ENCODE peak calls at places on chromosome 21, in four cellular contexts. O is effector memory CD4-positive, alpha-beta T cell; Q is right cardiac atrium; Z is left ventricle myocardium inferior. U is an unnamed sample.
A peak's percentile ranks its signal among the peaks of the same experiment; 100 is the strongest.

GRCh38 chr21:29351691-29352090 is 53.0 kb downstream of the BACH1 start:
- DNase-seq in O (no peak), Q (no peak), Z (no peak), U (peak; percentile 45)

GRCh38 chr21:21897275-21897883 is 899.2 kb downstream of the NCAM2 start:
- DNase-seq in O (no peak), Q (no peak), Z (no peak), U (no peak)

GRCh38 chr21:28537371-28538079 is 455.2 kb downstream of the LTN1 start:
- DNase-seq in O (no peak), Q (no peak), Z (no peak), U (no peak)

GRCh38 chr21:44299458-44300261 is at the start of gene PFKL:
- DNase-seq in O (peak; percentile 36), Q (peak; percentile 72), Z (peak; percentile 79), U (peak; percentile 81)

GRCh38 chr21:35265170-35265877 is 216.2 kb upstream of the RUNX1 start:
- DNase-seq in O (no peak), Q (no peak), Z (no peak), U (no peak)

GRCh38 chr21:14830307-14830706 is 234.5 kb downstream of the NRIP1 start:
- DNase-seq in O (no peak), Q (no peak), Z (no peak), U (no peak)

GRCh38 chr21:29078884-29079765 is 5.7 kb upstream of the CCT8 start:
- DNase-seq in O (no peak), Q (no peak), Z (no peak), U (no peak)

GRCh38 chr21:14097881-14098499 is 112.8 kb downstream of the LIPI start:
- DNase-seq in O (no peak), Q (no peak), Z (no peak), U (no peak)

GRCh38 chr21:15825699-15826098 is 95.9 kb downstream of the USP25 start:
- DNase-seq in O (no peak), Q (no peak), Z (no peak), U (no peak)

GRCh38 chr21:17783816-17784598 is 35.1 kb downstream of the C21orf91 start:
- DNase-seq in O (no peak), Q (no peak), Z (no peak), U (no peak)

GRCh38 chr21:40847956-40848355 is 998 bp upstream of the DSCAM start:
- DNase-seq in O (no peak), Q (no peak), Z (no peak), U (no peak)
- H3K27ac ChIP-seq in O (no peak overlapping the region), Q (no peak overlapping the region), Z (no peak overlapping the region), U (no peak overlapping the region)

GRCh38 chr21:36320421-36321324 is 676 bp downstream of the MORC3 start:
- DNase-seq in O (no peak), Q (no peak), Z (peak; percentile 25), U (peak; percentile 74)

GRCh38 chr21:36321325-36322082 is 1.5 kb downstream of the MORC3 start:
- DNase-seq in O (no peak), Q (no peak), Z (no peak), U (peak; percentile 18)

GRCh38 chr21:36319767-36320420 is at the start of gene MORC3:
- DNase-seq in O (peak; percentile 98), Q (peak; percentile 98), Z (peak; percentile 98), U (peak; percentile 100)

GRCh38 chr21:36323032-36323431 is 3.0 kb downstream of the MORC3 start:
- DNase-seq in O (no peak), Q (no peak), Z (no peak), U (no peak)

DNA sequence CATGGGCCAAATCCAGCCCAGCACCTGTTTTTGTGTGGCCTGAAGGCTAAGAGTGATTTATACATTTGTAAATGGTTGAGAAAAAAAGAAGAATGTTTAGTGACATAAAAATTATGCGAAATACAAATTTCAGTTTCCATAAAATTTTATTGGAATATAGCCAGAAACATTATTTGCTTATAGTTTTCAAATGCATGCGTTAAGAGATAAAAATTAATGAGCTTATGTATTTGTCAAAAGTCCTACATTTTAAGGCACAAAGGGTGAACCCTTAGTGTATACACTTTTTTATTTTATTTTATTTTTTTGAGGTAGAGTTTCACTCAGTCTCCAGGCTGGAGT is 2.1 kb downstream of the MORC3 start:
- DNase-seq in O (no peak), Q (no peak), Z (no peak), U (no peak)
- H3K27ac ChIP-seq in O (peak overlapping the region; percentile 93), Q (peak overlapping the region; percentile 50), Z (peak overlapping the region; percentile 95), U (peak overlapping the region; percentile 99)

GRCh38 chr21:45365186-45365607 is 39.8 kb upstream of the COL18A1 start:
- DNase-seq in O (no peak), Q (no peak), Z (no peak), U (no peak)
- H3K27ac ChIP-seq in O (no peak overlapping the region), Q (peak overlapping the region; percentile 94), Z (peak overlapping the region; percentile 97), U (no peak overlapping the region)

DNA sequence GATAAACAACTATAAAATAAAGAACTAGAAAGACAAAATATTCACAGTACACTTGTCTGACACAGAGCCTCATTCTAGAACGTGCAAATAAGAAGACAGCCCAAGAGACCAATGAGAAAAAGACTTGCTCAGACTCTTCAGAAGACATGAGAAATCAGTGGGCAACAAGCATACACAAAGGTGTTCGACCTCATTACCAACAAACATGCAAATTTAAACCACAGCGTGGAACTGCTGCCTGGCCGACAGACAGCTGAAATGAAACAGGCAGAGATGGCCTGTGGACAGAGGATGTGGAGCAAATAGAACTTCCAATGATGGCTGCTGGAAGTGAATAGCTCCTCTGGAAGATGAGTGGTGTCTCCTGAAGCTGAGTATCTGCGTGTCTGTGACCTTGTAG is 22.4 kb upstream of the COL6A1 start:
- DNase-seq in O (no peak), Q (no peak), Z (no peak), U (no peak)
- H3K27ac ChIP-seq in O (no peak overlapping the region), Q (peak overlapping the region; percentile 50), Z (peak overlapping the region; percentile 74), U (no peak overlapping the region)

GRCh38 chr21:32974653-32975052 is 51.1 kb upstream of the OLIG2 start:
- DNase-seq in O (no peak), Q (no peak), Z (no peak), U (no peak)
- H3K27ac ChIP-seq in O (no peak overlapping the region), Q (no peak overlapping the region), Z (no peak overlapping the region), U (no peak overlapping the region)

GRCh38 chr21:41247976-41248545 is 68.5 kb upstream of the FAM3B start:
- DNase-seq in O (no peak), Q (no peak), Z (no peak), U (no peak)
- H3K27ac ChIP-seq in O (no peak overlapping the region), Q (no peak overlapping the region), Z (no peak overlapping the region), U (no peak overlapping the region)

GRCh38 chr21:27513016-27513415 is 546.1 kb upstream of the ADAMTS5 start:
- DNase-seq in O (no peak), Q (no peak), Z (no peak), U (no peak)

GRCh38 chr21:27519357-27519756 is 552.5 kb upstream of the ADAMTS5 start:
- DNase-seq in O (no peak), Q (no peak), Z (no peak), U (no peak)

GRCh38 chr21:27515676-27516075 is 548.8 kb upstream of the ADAMTS5 start:
- DNase-seq in O (no peak), Q (no peak), Z (no peak), U (no peak)

GRCh38 chr21:27511241-27511640 is 544.4 kb upstream of the ADAMTS5 start:
- DNase-seq in O (no peak), Q (no peak), Z (no peak), U (no peak)

DNA sequence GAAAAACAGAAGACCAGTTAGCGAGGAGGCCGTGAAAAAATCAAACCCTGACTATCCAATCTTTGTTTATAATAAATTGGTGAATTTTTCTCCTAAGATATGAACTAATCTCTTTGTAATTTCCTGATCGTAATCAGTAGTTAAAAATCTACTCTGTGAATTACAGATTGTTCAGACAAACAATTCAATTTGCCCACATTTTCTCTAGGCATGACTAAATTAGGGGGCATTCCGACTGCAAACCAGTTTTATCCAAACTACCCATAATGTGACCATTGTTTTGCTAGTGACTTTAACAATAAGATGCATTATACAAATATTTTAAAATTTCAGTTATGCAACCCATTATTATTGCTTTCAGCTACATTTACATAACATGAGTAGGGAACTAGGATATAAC is 546.9 kb upstream of the ADAMTS5 start:
- DNase-seq in O (no peak), Q (no peak), Z (no peak), U (no peak)
- H3K27ac ChIP-seq in O (no peak overlapping the region), Q (no peak overlapping the region), Z (no peak overlapping the region), U (no peak overlapping the region)

GRCh38 chr21:25691931-25692330 is 42.8 kb downstream of the ATP5PF start:
- DNase-seq in O (no peak), Q (peak; percentile 21), Z (peak; percentile 22), U (no peak)

GRCh38 chr21:25688284-25689035 is 46.2 kb downstream of the ATP5PF start:
- DNase-seq in O (no peak), Q (no peak), Z (no peak), U (no peak)

GRCh38 chr21:25682382-25682781 is 43.3 kb downstream of the JAM2 start:
- DNase-seq in O (no peak), Q (no peak), Z (no peak), U (no peak)

GRCh38 chr21:25689226-25689625 is 45.5 kb downstream of the ATP5PF start:
- DNase-seq in O (no peak), Q (no peak), Z (no peak), U (no peak)

GRCh38 chr21:25687787-25688186 is 46.9 kb downstream of the ATP5PF start:
- DNase-seq in O (no peak), Q (no peak), Z (no peak), U (no peak)
- H3K27ac ChIP-seq in O (no peak overlapping the region), Q (peak overlapping the region; percentile 59), Z (peak overlapping the region; percentile 79), U (no peak overlapping the region)

GRCh38 chr21:39737376-39738000 is 7.5 kb upstream of the IGSF5 start:
- DNase-seq in O (no peak), Q (no peak), Z (no peak), U (no peak)
- H3K27ac ChIP-seq in O (no peak overlapping the region), Q (no peak overlapping the region), Z (no peak overlapping the region), U (no peak overlapping the region)

U was measured in cardiac muscle cell.